ENCODE peak calls at places on chromosomes 1 and 21, in eight cellular contexts. C is Karpas-422, F is COLO829, A is EL, S is NCI-H2171 treated with DMSO at 0.1 percent for 48 hours, M is NCI-H1092, Z is heart left ventricle, J is endothelial cell. U is an unnamed sample.

GRCh38 chr21:26096972-26097371 is 73.6 kb downstream of the APP start:
- DNase-seq in C (no peak), M (no peak), F (no peak), A (no peak), Z (no peak), S (no peak), J (no peak), U (no peak)

GRCh38 chr1:230385173-230385480 is 41.0 kb downstream of the PGBD5 start:
- DNase-seq in Z (no peak), A (no peak), S (peak; percentile 68), F (no peak), M (no peak), J (no peak), C (no peak), U (no peak)

GRCh38 chr1:226329237-226329636 is 20.3 kb upstream of the LIN9 start:
- DNase-seq in A (no peak), S (no peak), Z (no peak), M (no peak), F (no peak), J (no peak), C (no peak), U (no peak)

GRCh38 chr1:184975208-184975875 is 1.0 kb upstream of the NIBAN1 start:
- DNase-seq in A (no peak), F (no peak), S (no peak), Z (no peak), C (no peak), J (no peak), M (no peak), U (no peak)

GRCh38 chr1:30042438-30043147 is 680.8 kb downstream of the MATN1 start:
- DNase-seq in C (no peak), A (no peak), M (no peak), J (no peak), Z (no peak), F (no peak), S (no peak), U (no peak)

GRCh38 chr1:181140398-181140797 is 51.9 kb downstream of the IER5 start:
- DNase-seq in C (no peak), S (no peak), M (no peak), J (no peak), F (no peak), A (peak; percentile 29), Z (no peak), U (no peak)

GRCh38 chr1:113987259-113987658 is 8.0 kb downstream of the OLFML3 start:
- DNase-seq in S (no peak), Z (no peak), F (no peak), M (no peak), C (no peak), J (no peak), A (no peak), U (no peak)

GRCh38 chr1:156257711-156258110 is 9.9 kb upstream of the PAQR6 start:
- DNase-seq in M (no peak), S (no peak), Z (no peak), A (no peak), J (no peak), C (no peak), F (no peak), U (no peak)

GRCh38 chr1:7663451-7664146 is 107.5 kb upstream of the VAMP3 start:
- DNase-seq in F (no peak), J (no peak), S (no peak), C (no peak), Z (no peak), M (no peak), A (no peak), U (no peak)

GRCh38 chr1:214861615-214862014 is 220.9 kb upstream of the KCNK2 start:
- DNase-seq in C (no peak), S (peak; percentile 6), Z (no peak), M (no peak), A (peak; percentile 40), J (no peak), F (no peak), U (no peak)

GRCh38 chr1:64515427-64515826 is 45.5 kb downstream of the CACHD1 start:
- DNase-seq in M (no peak), A (peak; percentile 75), F (no peak), Z (no peak), S (peak; percentile 88), C (no peak), J (no peak), U (peak; percentile 39)

GRCh38 chr1:1402081-1402900 is 3.2 kb upstream of the CCNL2 start:
- DNase-seq in M (no peak), Z (no peak), F (peak; percentile 41), J (peak; percentile 64), C (peak; percentile 84), A (peak; percentile 49), S (peak; percentile 37), U (peak; percentile 37)

GRCh38 chr1:74731399-74732052 is 1.3 kb downstream of the CRYZ start:
- DNase-seq in M (no peak), C (no peak), J (no peak), F (no peak), A (peak; percentile 35), S (no peak), Z (no peak), U (no peak)

GRCh38 chr1:167648978-167649752 is 19.1 kb downstream of the RCSD1 start:
- DNase-seq in M (no peak), S (no peak), J (no peak), F (no peak), C (no peak), A (no peak), Z (no peak), U (no peak)

GRCh38 chr1:240424740-240425464 is 187.1 kb downstream of the GREM2 start:
- DNase-seq in J (no peak), Z (no peak), S (no peak), A (no peak), F (no peak), C (no peak), M (no peak), U (no peak)

GRCh38 chr21:45336870-45337269 is 49.2 kb upstream of the POFUT2 start:
- DNase-seq in M (no peak), S (peak; percentile 11), F (no peak), J (no peak), A (peak; percentile 41), C (no peak), Z (peak; percentile 61), U (peak; percentile 1)

GRCh38 chr21:44800971-44801467 is 601 bp downstream of the UBE2G2 start:
- DNase-seq in Z (no peak), J (no peak), S (peak; percentile 47), M (no peak), C (peak; percentile 71), A (peak; percentile 41), F (peak; percentile 49), U (no peak)

GRCh38 chr1:214285622-214286440 is 4.9 kb downstream of the SMYD2 start:
- DNase-seq in A (no peak), F (no peak), C (no peak), M (no peak), Z (no peak), S (no peak), J (no peak), U (no peak)

GRCh38 chr1:234592240-234592639 is 17.7 kb downstream of the IRF2BP2 start:
- DNase-seq in S (no peak), C (no peak), Z (no peak), M (no peak), J (no peak), A (no peak), F (no peak), U (no peak)

GRCh38 chr1:238738942-238739341 is 647.4 kb upstream of the CHRM3 start:
- DNase-seq in S (no peak), A (peak; percentile 4), M (no peak), C (no peak), F (no peak), Z (no peak), J (no peak), U (no peak)

GRCh38 chr1:168466703-168467081 is 77.1 kb downstream of the XCL2 start:
- DNase-seq in M (no peak), F (no peak), S (no peak), Z (no peak), J (no peak), C (no peak), A (no peak), U (no peak)

GRCh38 chr1:12541274-12542137 is 76.5 kb downstream of the DHRS3 start:
- DNase-seq in M (no peak), J (no peak), F (peak; percentile 40), S (no peak), Z (no peak), C (no peak), A (no peak), U (no peak)

GRCh38 chr1:23922321-23922943 is 9.3 kb upstream of the CNR2 start:
- DNase-seq in A (no peak), J (no peak), Z (no peak), C (no peak), M (no peak), S (no peak), F (no peak), U (no peak)

GRCh38 chr1:25710583-25711347 is 89.2 kb upstream of the SELENON start:
- DNase-seq in Z (no peak), A (no peak), M (no peak), C (no peak), J (no peak), S (no peak), F (no peak), U (no peak)

GRCh38 chr1:209202826-209203439 is 380.6 kb upstream of the CAMK1G start:
- DNase-seq in A (peak; percentile 62), M (peak; percentile 62), F (peak; percentile 76), C (peak; percentile 67), S (peak; percentile 60), Z (no peak), J (peak; percentile 19), U (no peak)

GRCh38 chr1:230823835-230824485 is 44.4 kb downstream of the C1orf198 start:
- DNase-seq in J (no peak), A (no peak), Z (no peak), S (peak; percentile 38), F (no peak), M (no peak), C (no peak), U (no peak)

GRCh38 chr1:175146535-175147213 is 45.9 kb downstream of the KIAA0040 start:
- DNase-seq in M (peak; percentile 58), C (peak; percentile 92), J (peak; percentile 86), A (peak; percentile 55), Z (peak; percentile 82), F (peak; percentile 80), S (peak; percentile 69), U (peak; percentile 41)

GRCh38 chr1:23530089-23530749 is 814 bp downstream of the E2F2 start:
- DNase-seq in J (no peak), M (no peak), Z (no peak), S (no peak), F (no peak), C (peak; percentile 73), A (no peak), U (no peak)

GRCh38 chr1:184854456-184855180 is 100.0 kb upstream of the EDEM3 start:
- DNase-seq in M (no peak), J (no peak), C (no peak), F (no peak), A (peak; percentile 32), S (peak; percentile 87), Z (no peak), U (no peak)

GRCh38 chr1:193417945-193418744 is 231.7 kb upstream of the B3GALT2 start:
- DNase-seq in S (no peak), F (no peak), M (no peak), A (peak; percentile 45), Z (no peak), J (no peak), C (no peak), U (no peak)

GRCh38 chr1:214720561-214720960 is 117.6 kb downstream of the CENPF start:
- DNase-seq in A (peak; percentile 6), M (no peak), C (peak; percentile 72), Z (no peak), J (no peak), F (no peak), S (peak; percentile 6), U (no peak)

GRCh38 chr1:21816602-21817302 is 4.7 kb downstream of the LDLRAD2 start:
- DNase-seq in J (no peak), M (no peak), Z (no peak), C (peak; percentile 27), F (no peak), A (peak; percentile 84), S (no peak), U (no peak)

GRCh38 chr1:14504517-14504916 is 94.0 kb upstream of the KAZN start:
- DNase-seq in M (no peak), C (no peak), J (no peak), Z (no peak), F (no peak), A (no peak), S (no peak), U (no peak)

GRCh38 chr1:22844621-22845020 is 128.0 kb downstream of the LACTBL1 start:
- DNase-seq in S (no peak), A (no peak), F (no peak), M (no peak), C (no peak), Z (no peak), J (no peak), U (no peak)